ENCODE peak calls at places on chromosome 9, in six cellular contexts. A, O, Z, R, G and P are unnamed samples.

GRCh38 chr9:68979538-68980314 is 34.2 kb downstream of the PRKACG start:
- DNase-seq in O (no peak), A (no peak), R (peak), Z (no peak), G (no peak), P (no peak)

GRCh38 chr9:33942471-33943083 is 106.1 kb downstream of the UBAP2 start:
- DNase-seq in G (no peak), O (no peak), R (no peak), A (peak), Z (peak), P (no peak)

GRCh38 chr9:124210697-124211096 is 47.1 kb upstream of the NEK6 start:
- DNase-seq in O (no peak), Z (peak), A (no peak), G (peak), R (no peak), P (no peak)

GRCh38 chr9:27765266-27765665 is 192.0 kb upstream of the C9orf72 start:
- DNase-seq in R (no peak), Z (no peak), O (no peak), G (no peak), A (no peak), P (no peak)

GRCh38 chr9:125137200-125137599 is 6.1 kb downstream of the SCAI start:
- DNase-seq in O (no peak), G (no peak), R (no peak), Z (peak), A (no peak), P (no peak)

GRCh38 chr9:28661853-28662252 is 1088.6 kb upstream of the C9orf72 start:
- DNase-seq in O (no peak), A (no peak), Z (no peak), G (no peak), R (no peak), P (no peak)

GRCh38 chr9:70579686-70580085 is 165.2 kb upstream of the KLF9 start:
- DNase-seq in O (no peak), Z (no peak), A (no peak), R (no peak), G (no peak), P (no peak)

GRCh38 chr9:111924281-111924680 is 27.7 kb downstream of the UGCG start:
- DNase-seq in R (no peak), G (no peak), O (no peak), A (no peak), Z (no peak), P (no peak)

GRCh38 chr9:134551657-134552348 is 89.8 kb upstream of the COL5A1 start:
- DNase-seq in R (peak), A (no peak), O (no peak), Z (peak), G (no peak), P (peak)

GRCh38 chr9:78295731-78296130 is 1.2 kb upstream of the PSAT1 start:
- DNase-seq in Z (no peak), G (no peak), R (no peak), A (peak), O (no peak), P (no peak)

GRCh38 chr9:18190671-18191374 is 283.1 kb upstream of the ADAMTSL1 start:
- DNase-seq in A (no peak), R (no peak), Z (no peak), G (no peak), O (no peak), P (no peak)

GRCh38 chr9:134287591-134288518 is 38.4 kb upstream of the RXRA start:
- DNase-seq in Z (no peak), A (no peak), R (no peak), G (no peak), O (no peak), P (peak)

GRCh38 chr9:87662808-87663528 is 63.0 kb upstream of the CTSL start:
- DNase-seq in R (peak), A (peak), G (peak), O (peak), Z (peak), P (no peak)

GRCh38 chr9:35374436-35374835 is 115.5 kb upstream of the RUSC2 start:
- DNase-seq in G (no peak), R (no peak), Z (no peak), A (no peak), O (no peak), P (no peak)

GRCh38 chr9:118767571-118767970 is 601.7 kb downstream of the BRINP1 start:
- DNase-seq in G (no peak), A (no peak), O (no peak), R (no peak), Z (no peak), P (no peak)

GRCh38 chr9:91151014-91151740 is 210.5 kb downstream of the AUH start:
- DNase-seq in Z (peak), R (no peak), O (no peak), G (peak), A (no peak), P (no peak)

GRCh38 chr9:116303270-116303904 is 149.8 kb downstream of the PAPPA start:
- DNase-seq in Z (no peak), O (no peak), R (no peak), A (no peak), G (no peak), P (no peak)

GRCh38 chr9:98375138-98375726 is 119.8 kb upstream of the TBC1D2 start:
- DNase-seq in O (no peak), R (no peak), Z (peak), G (no peak), A (no peak), P (no peak)

GRCh38 chr9:135259273-135259672 is 171.8 kb downstream of the OLFM1 start:
- DNase-seq in G (no peak), A (no peak), Z (no peak), R (no peak), O (no peak), P (no peak)

GRCh38 chr9:112644449-112644965 is 73.4 kb downstream of the INIP start:
- DNase-seq in G (no peak), A (no peak), R (no peak), O (no peak), Z (no peak), P (no peak)

GRCh38 chr9:1319436-1319835 is 269.3 kb downstream of the DMRT2 start:
- DNase-seq in A (no peak), R (no peak), O (no peak), Z (no peak), G (no peak), P (no peak)

GRCh38 chr9:2478421-2478820 is 143.2 kb upstream of the VLDLR start:
- DNase-seq in O (no peak), R (no peak), G (no peak), A (no peak), Z (no peak), P (no peak)

DNA sequence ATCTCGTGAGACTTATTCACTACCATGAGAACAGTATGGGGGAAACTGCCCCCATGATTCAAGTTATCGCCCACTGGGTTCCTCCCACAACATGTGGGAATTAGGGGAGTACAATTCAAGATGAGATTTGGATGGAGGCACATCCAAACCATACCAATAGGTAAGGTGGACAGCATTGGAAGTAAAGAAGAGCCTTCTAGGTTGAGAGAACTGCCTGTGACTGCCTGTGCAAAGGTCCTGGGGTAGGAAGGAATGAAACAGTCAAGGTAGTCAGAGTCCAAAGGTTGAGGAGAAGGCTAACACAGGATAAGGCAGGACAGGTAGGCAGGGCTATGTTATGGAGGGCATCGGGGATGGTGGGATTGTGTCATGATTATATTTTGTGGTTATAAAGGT is 6.0 kb downstream of the GDA start:
- DNase-seq in G (peak), O (no peak), A (no peak), R (no peak), Z (no peak), P (no peak)
- H3K27ac ChIP-seq in G (peak), O (no peak), A (no peak), R (no peak), Z (no peak), P (no peak)

GRCh38 chr9:15553528-15553898 is 670 bp downstream of the CCDC171 start:
- DNase-seq in Z (no peak), A (no peak), R (no peak), O (no peak), G (no peak), P (no peak)

DNA sequence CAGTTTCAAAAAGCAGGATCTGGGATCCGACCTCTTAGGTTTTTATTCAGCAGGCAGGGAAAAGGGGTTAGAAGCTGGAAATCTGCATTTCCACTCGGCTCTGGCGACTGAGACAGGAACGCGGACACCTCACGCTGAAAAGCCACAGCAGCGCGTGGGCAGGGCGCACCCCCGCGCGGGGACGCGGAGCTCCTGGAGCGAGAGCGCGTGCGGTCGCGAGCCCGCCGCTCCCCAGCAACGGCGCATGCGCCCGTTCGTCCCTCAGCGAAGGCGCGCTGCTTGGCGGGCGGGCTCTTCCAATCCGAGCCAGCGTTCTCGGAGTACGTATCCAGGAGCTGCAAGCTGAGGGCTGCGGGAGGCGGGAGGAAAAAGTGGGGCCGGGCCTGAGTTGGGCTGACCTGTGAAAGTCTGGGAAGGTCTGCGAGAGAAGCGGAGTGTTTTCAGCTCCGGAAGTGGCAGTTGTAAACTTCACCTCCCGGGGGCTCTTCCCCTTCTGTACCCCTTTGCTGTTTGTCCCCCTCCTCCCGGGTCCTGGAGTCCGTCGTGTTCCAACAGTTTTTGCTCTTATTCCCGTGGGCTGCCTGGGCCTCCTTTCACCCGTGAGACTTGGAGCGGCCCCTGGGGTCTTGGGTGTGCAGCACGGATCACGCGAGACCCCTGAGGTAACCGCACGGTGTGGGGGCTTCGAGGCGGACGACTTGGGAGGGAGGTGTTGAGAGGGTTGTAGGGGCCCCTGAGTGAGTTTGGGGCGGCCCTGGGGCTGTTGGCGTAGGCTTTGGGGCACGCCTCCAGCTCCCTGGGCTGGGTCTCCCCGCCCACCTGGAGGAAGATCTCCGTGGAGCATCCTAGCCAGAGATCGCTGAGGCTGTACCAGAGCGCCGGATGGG is at the start of gene CCDC171:
- DNase-seq in G (peak), R (peak), Z (peak), A (peak), O (peak), P (peak)
- TF ChIP-seq POLR2A in G (peak), R (peak), Z (peak), A (peak), O (peak), P (no peak)

GRCh38 chr9:88663766-88664419 is 128.9 kb downstream of the NXNL2 start:
- DNase-seq in G (no peak), Z (peak), R (no peak), A (no peak), O (no peak), P (no peak)
- TF ChIP-seq CTCF in G (no peak), Z (no peak), R (no peak), A (no peak), O (no peak), P (no peak)

GRCh38 chr9:95077766-95078382 is 239.6 kb downstream of the FANCC start:
- DNase-seq in A (no peak), O (no peak), G (no peak), Z (no peak), R (no peak), P (no peak)
- H3K27ac ChIP-seq in A (no peak), O (no peak), G (peak), Z (no peak), R (peak), P (peak)

GRCh38 chr9:129822825-129823162 is 1.1 kb downstream of the TOR1A start:
- DNase-seq in R (no peak), A (no peak), O (no peak), G (no peak), Z (no peak), P (no peak)

GRCh38 chr9:129826759-129827158 is 2.8 kb upstream of the TOR1A start:
- DNase-seq in Z (no peak), O (no peak), G (no peak), A (no peak), R (no peak), P (no peak)

GRCh38 chr9:129826344-129826743 is 2.4 kb upstream of the TOR1A start:
- DNase-seq in A (no peak), O (no peak), Z (no peak), R (no peak), G (no peak), P (no peak)

GRCh38 chr9:129823934-129824601 is at the start of gene TOR1A:
- DNase-seq in A (peak), O (peak), G (peak), R (peak), Z (peak), P (peak)

GRCh38 chr9:129823163-129823933 is 588 bp downstream of the TOR1A start:
- DNase-seq in Z (peak), A (no peak), G (no peak), R (peak), O (no peak), P (peak)
- TF ChIP-seq POLR2A in Z (no peak), A (peak), G (no peak), R (no peak), O (no peak), P (no peak)

GRCh38 chr9:20941177-20941690 is 90.2 kb downstream of the HACD4 start:
- DNase-seq in R (peak), O (peak), G (peak), A (peak), Z (peak), P (no peak)
- TF ChIP-seq CTCF in R (peak), O (peak), G (peak), A (peak), Z (peak), P (peak)

GRCh38 chr9:120921751-120922181 is 4.8 kb downstream of the TRAF1 start:
- DNase-seq in O (no peak), G (peak), A (no peak), Z (no peak), R (no peak), P (no peak)
- H3K27ac ChIP-seq in O (no peak), G (peak), A (no peak), Z (no peak), R (peak), P (peak)